ENCODE peak calls at places on chromosomes 4 and X, in five cellular contexts. W is tibial artery, D is suprapubic skin, B is heart right ventricle, R is cardiac muscle cell. F is an unnamed sample.

GRCh38 chrX:137405449-137406140 is 160.3 kb upstream of the ZIC3 start:
- DNase-seq in W (no peak), D (no peak), B (no peak), R (no peak), F (no peak)

GRCh38 chr4:22959483-22959882 is 266.7 kb downstream of the GBA3 start:
- DNase-seq in W (no peak), D (no peak), B (no peak), R (no peak), F (no peak)

GRCh38 chr4:79898055-79898454 is 175.0 kb downstream of the ANTXR2 start:
- DNase-seq in W (no peak), D (no peak), B (no peak), R (no peak), F (no peak)

GRCh38 chr4:148312996-148313490 is 129.2 kb downstream of the NR3C2 start:
- DNase-seq in W (no peak), D (no peak), B (no peak), R (no peak), F (no peak)

GRCh38 chr4:79281577-79282359 is 44.1 kb downstream of the NAA11 start:
- DNase-seq in W (no peak), D (no peak), B (no peak), R (no peak), F (no peak)

GRCh38 chrX:145213504-145213903 is 33.8 kb upstream of the SPANXN1 start:
- DNase-seq in W (no peak), D (no peak), B (no peak), R (no peak), F (no peak)

GRCh38 chr4:54333657-54334056 is 104.6 kb downstream of the PDGFRA start:
- DNase-seq in W (no peak), D (no peak), B (no peak), R (no peak), F (no peak)

GRCh38 chr4:186486172-186486571 is 69.2 kb downstream of the MTNR1A start:
- DNase-seq in W (no peak), D (no peak), B (no peak), R (peak; percentile 20), F (no peak)

GRCh38 chrX:667360-667759 is 36.8 kb downstream of the SHOX start:
- DNase-seq in W (no peak), D (no peak), B (no peak), R (no peak), F (no peak)

GRCh38 chr4:17325098-17325497 is 186.8 kb downstream of the QDPR start:
- DNase-seq in W (no peak), D (no peak), B (no peak), R (no peak), F (no peak)

GRCh38 chrX:2627272-2627867 is 63.7 kb upstream of the CD99 start:
- DNase-seq in W (peak; percentile 24), D (no peak), B (no peak), R (peak; percentile 55), F (peak; percentile 7)

GRCh38 chrX:47217121-47217851 is 1.2 kb upstream of the CDK16 start:
- DNase-seq in W (peak; percentile 29), D (no peak), B (no peak), R (peak; percentile 68), F (peak; percentile 27)

GRCh38 chrX:57266871-57267270 is 19.6 kb upstream of the FAAH2 start:
- DNase-seq in W (no peak), D (no peak), B (no peak), R (no peak), F (no peak)
- H3K9me3 ChIP-seq in W (no peaks in the 10 kb centered on the region), D (no peaks in the 10 kb centered on the region), B (peaks cover 13% of the 10 kb centered on the region), R (no peaks in the 10 kb centered on the region), F (no peaks in the 10 kb centered on the region)

GRCh38 chr4:57190651-57191481 is 80.7 kb upstream of the IGFBP7 start:
- DNase-seq in W (no peak), D (no peak), B (no peak), R (peak; percentile 63), F (peak; percentile 52)
- TF ChIP-seq CTCF in W (peak; percentile 39), D (no peak), B (peak; percentile 48), R (peak; percentile 88), F (peak; percentile 86)

GRCh38 chr4:150782921-150783320 is 201.0 kb downstream of the MAB21L2 start:
- DNase-seq in W (no peak), D (no peak), B (no peak), R (peak; percentile 19), F (no peak)

GRCh38 chr4:150781108-150781663 is 199.2 kb downstream of the MAB21L2 start:
- DNase-seq in W (no peak), D (no peak), B (peak; percentile 13), R (no peak), F (peak; percentile 56)

GRCh38 chr4:150784305-150784704 is 202.4 kb downstream of the MAB21L2 start:
- DNase-seq in W (no peak), D (no peak), B (no peak), R (no peak), F (peak; percentile 8)

GRCh38 chr4:150782311-150782710 is 200.4 kb downstream of the MAB21L2 start:
- DNase-seq in W (no peak), D (no peak), B (no peak), R (peak; percentile 44), F (peak; percentile 76)

DNA sequence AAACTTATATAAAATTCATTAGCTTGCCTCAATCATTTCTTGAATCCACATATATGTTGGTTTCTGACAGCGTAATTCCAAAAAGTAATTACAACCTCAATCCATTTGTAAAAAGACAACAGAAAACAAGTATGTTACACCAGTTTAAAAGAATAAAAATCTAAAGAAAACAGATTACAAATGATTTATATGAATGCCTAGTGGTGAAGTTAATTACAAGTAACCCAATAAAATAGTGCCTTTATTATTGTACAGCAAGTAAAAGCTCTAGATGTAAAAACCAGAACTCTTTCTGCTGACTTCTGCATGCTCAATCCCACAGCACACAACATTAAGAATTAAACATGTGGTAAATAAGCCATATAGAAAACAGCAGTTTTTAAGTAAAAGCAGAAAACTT is 197.8 kb downstream of the MAB21L2 start:
- DNase-seq in W (no peak), D (no peak), B (no peak), R (no peak), F (no peak)
- H3K9me3 ChIP-seq in W (no peaks in the 10 kb centered on the region), D (no peaks in the 10 kb centered on the region), B (no peaks in the 10 kb centered on the region), R (no peaks in the 10 kb centered on the region), F (no peaks in the 10 kb centered on the region)

GRCh38 chrX:119692241-119693031 is 532 bp downstream of the SEPTIN6 start:
- DNase-seq in W (no peak), D (no peak), B (peak; percentile 24), R (peak; percentile 54), F (peak; percentile 74)

GRCh38 chrX:119693996-119694451 is 1.1 kb upstream of the SEPTIN6 start:
- DNase-seq in W (no peak), D (no peak), B (no peak), R (no peak), F (no peak)

GRCh38 chrX:119694601-119695534 is 1.9 kb upstream of the SEPTIN6 start:
- DNase-seq in W (no peak), D (no peak), B (no peak), R (no peak), F (no peak)

GRCh38 chrX:119690921-119691716 is 1.8 kb downstream of the SEPTIN6 start:
- DNase-seq in W (no peak), D (no peak), B (no peak), R (peak; percentile 70), F (peak; percentile 75)

DNA sequence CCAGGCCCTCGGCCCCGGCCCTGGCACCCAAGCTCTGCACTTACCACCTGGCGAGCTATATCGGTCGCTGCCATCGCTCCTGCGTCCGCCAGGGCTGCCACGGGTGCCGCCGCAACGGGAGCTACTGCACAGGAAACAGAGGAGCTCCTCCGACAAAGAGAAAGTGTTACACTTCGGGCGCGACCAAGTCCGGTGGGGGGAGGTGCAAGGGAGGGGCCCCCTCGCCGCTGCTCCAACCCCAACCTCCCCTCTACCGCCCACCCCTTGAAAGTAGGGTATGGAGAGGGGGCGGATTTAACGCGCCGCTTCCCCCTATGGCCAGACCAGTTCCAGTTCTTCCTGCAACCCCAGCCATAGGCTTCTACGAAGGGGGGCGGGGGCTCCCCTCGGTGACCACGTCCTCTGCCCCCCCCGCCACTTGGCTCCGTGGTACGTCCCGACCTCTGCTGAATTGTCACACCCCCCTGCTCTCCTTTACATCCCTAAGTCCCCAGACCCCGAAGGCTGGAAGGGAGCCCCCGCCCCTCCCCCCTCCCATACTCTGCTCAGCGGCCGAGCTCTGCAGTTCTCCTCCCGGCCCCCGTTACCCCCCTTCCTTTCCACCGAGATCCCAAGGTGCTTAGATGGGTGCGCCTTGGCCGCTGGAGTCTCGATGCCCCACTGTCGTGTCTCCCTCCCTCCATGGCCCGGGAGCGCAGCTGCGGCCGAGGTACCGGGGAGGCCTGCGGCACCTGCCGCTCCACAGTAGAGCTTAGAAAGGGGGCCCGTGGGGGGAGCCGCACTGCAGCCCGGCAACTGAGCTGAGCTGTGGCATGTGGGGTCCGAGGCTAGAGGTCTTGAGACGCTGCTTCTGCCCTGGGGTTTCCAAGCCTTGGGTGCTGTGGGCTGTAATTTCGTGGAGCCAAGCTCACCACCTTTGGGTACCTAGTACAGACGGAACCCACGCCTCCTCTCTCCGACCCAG is at the start of gene SEPTIN6:
- DNase-seq in W (peak; percentile 47), D (peak; percentile 81), B (peak; percentile 66), R (peak; percentile 79), F (peak; percentile 81)
- TF ChIP-seq CTCF in W (no peak), D (no peak), B (peak; percentile 7), R (no peak), F (no peak)